ENCODE peak calls at places on chromosomes 13 and 19, in seven cellular contexts. G, O, V, C, A, E and M are unnamed samples.

GRCh38 chr13:99396446-99396845 is 89.2 kb upstream of the GPR183 start:
- DNase-seq in E (no peak), V (no peak), O (no peak), G (no peak), A (no peak), C (no peak), M (no peak)

GRCh38 chr19:45304141-45304926 is 18.3 kb downstream of the CKM start:
- DNase-seq in C (no peak), A (no peak), E (no peak), O (no peak), G (no peak), V (no peak), M (no peak)

GRCh38 chr13:99322297-99323103 is 15.3 kb upstream of the GPR183 start:
- DNase-seq in C (peak; percentile 25), V (no peak), O (no peak), G (no peak), E (no peak), A (peak; percentile 59), M (peak; percentile 77)

GRCh38 chr13:37918116-37919100 is 48.8 kb upstream of the TRPC4 start:
- DNase-seq in E (peak; percentile 3), C (no peak), G (no peak), O (peak; percentile 39), A (peak; percentile 8), V (no peak), M (no peak)

GRCh38 chr13:30119476-30119875 is 187.9 kb downstream of the KATNAL1 start:
- DNase-seq in A (peak; percentile 82), C (no peak), V (no peak), E (no peak), G (no peak), O (peak; percentile 77), M (no peak)

GRCh38 chr13:77537302-77537919 is 1.9 kb downstream of the SCEL start:
- DNase-seq in V (no peak), C (no peak), E (no peak), A (peak; percentile 83), G (no peak), O (no peak), M (no peak)

GRCh38 chr19:13099073-13099999 is 3.3 kb downstream of the LYL1 start:
- DNase-seq in C (peak; percentile 64), E (peak; percentile 65), A (no peak), O (no peak), G (peak; percentile 81), V (peak; percentile 83), M (no peak)

GRCh38 chr13:113029487-113030258 is 60.7 kb downstream of the MCF2L start:
- DNase-seq in E (peak; percentile 70), G (no peak), V (no peak), O (peak; percentile 60), A (peak; percentile 46), C (peak; percentile 34), M (no peak)

GRCh38 chr13:102968572-102969228 is 97.5 kb downstream of the SLC10A2 start:
- DNase-seq in V (no peak), C (no peak), E (no peak), G (no peak), A (no peak), O (no peak), M (no peak)

DNA sequence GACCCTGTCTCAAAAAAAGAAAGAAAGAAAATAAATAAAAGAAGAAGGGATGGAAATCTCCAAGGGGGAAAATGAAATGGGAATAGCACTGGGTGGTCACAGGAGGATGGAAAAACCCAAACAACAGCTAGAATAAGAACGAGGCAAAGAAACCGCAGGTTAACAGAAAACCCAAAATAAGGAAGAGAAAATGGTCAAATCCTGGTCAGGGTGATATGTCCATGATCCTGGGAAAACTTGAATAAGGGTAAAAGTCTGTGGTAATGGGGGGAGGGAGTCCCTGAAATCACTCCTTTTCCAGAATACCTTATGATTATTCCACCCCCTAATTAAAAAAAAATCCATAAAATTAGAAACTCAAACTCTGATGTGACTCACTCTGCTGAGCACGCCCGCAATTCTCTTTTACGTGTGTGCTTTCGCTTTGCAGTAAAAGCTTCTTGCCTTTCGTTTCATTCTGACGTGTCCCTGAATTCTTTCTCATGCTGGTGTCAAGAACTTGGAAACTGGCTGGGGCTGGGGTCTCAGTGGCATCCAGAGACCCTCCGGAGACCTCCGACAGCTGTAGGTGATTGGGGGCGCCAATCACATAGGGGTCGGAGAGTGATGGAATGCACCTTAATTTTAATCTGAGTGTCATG is 4.3 kb upstream of the NAXD start:
- DNase-seq in E (no peak), G (no peak), C (no peak), V (no peak), A (peak; percentile 23), O (peak; percentile 22), M (no peak)
- H3K4me3 ChIP-seq in E (no peak overlapping the region), G (no peak overlapping the region), C (no peak overlapping the region), V (no peak overlapping the region), A (peak overlapping the region; percentile 22), O (peak overlapping the region; percentile 22), M (no peak overlapping the region)

GRCh38 chr19:40803857-40804782 is 5.1 kb downstream of the EGLN2 start:
- DNase-seq in C (no peak), A (peak; percentile 10), V (peak; percentile 70), E (no peak), G (peak; percentile 76), O (no peak), M (no peak)
- TF ChIP-seq CTCF in C (no peak), A (no peak), V (no peak), E (no peak), G (no peak), O (no peak), M (no peak)

GRCh38 chr13:48097793-48098192 is 2.9 kb upstream of the MED4 start:
- DNase-seq in C (no peak), E (no peak), O (no peak), A (no peak), V (no peak), G (no peak), M (no peak)
- H3K4me3 ChIP-seq in C (no peak overlapping the region), E (no peak overlapping the region), O (no peak overlapping the region), A (no peak overlapping the region), V (no peak overlapping the region), G (no peak overlapping the region), M (no peak overlapping the region)

DNA sequence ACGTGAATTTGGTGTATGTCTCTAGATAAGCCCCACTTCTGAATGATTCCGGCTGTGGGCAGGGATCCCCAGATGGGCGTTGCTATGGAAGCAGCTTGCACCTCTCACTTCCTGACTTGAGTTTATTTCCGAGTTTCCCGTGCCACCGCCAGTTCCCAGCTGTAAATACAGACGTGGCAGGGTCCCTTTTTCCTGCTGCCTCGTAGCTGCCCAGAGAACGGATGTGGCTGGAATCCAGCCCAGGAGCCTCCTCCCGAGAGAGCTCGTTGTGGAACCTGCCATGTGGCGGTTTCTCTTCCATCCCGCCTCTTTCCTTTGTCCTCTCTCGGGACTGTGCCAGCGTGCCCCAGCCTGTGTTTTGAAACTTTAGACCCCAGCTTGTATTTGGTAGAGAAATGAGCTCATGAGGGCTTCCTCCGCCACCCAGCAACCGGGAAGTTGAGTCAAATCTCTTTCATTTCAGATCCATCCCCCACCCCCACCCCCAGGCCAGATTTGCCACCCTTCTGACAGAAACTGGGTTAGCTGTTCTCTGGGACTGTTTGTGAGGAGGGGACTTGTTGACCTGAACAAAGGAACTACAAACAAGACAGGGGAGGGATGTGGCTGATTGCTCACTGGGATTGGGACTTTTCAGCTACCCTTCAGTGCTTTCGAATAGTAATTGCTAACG is 96.6 kb downstream of the SIPA1L3 start:
- DNase-seq in O (peak; percentile 89), G (peak; percentile 70), V (peak; percentile 71), E (peak; percentile 85), C (peak; percentile 70), A (peak; percentile 94), M (peak; percentile 90)
- TF ChIP-seq CTCF in O (no peak), G (no peak), V (no peak), E (no peak), C (no peak), A (no peak), M (no peak)

DNA sequence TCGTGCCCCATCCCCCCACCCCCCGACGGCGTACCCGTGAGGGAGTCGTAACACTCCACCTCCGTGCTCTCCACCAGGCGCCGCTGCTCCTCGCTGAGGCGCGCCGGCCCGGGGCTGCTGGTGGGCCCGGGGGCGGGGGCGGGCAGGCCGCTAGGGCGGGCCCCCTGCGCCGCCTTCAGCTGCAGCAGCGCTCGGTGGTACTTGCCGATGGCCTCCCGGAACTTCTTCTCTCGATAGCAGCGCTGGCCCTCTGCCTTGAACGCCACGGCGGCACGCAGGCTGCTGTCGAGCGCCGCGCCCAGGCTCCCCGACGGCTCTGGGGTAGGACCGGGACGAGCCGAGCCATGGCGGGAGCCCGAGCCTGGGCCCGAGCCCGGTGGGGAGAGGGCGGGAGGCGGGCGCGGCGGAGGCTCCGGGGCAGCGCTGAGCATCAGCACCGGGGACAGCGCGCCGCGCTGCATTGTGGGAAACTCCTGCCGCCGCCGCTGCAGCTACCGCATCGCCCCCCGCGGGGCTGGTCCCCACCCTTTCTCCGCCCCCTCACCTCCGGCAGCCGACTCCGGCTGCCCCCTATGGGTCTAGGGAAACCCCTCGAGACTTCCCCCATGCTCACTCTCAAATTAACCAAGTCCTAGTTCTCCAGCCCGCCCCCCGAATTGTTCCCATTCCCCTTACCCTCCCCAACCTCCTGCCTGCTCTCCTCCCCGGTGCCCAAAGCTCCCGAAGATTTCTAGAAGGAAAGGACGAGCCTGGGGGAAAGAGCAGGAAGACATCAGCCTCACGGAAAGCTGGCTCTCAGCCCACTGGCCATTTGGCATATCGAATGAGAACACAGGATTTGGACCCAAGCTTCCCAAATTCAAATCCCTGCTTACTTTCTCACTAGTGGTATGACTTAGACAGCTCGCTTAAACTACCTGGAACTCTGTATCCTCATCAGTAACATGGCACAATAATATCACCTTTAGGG is at the start of gene TTC9B:
- DNase-seq in E (peak; percentile 93), A (no peak), C (peak; percentile 46), O (peak; percentile 42), V (no peak), G (no peak), M (no peak)
- H3K4me3 ChIP-seq in E (no peak within 1 kb of the TSS), A (peak within 1 kb of the TSS; percentile 68), C (no peak within 1 kb of the TSS), O (no peak within 1 kb of the TSS), V (no peak within 1 kb of the TSS), G (no peak within 1 kb of the TSS), M (no peak within 1 kb of the TSS)

DNA sequence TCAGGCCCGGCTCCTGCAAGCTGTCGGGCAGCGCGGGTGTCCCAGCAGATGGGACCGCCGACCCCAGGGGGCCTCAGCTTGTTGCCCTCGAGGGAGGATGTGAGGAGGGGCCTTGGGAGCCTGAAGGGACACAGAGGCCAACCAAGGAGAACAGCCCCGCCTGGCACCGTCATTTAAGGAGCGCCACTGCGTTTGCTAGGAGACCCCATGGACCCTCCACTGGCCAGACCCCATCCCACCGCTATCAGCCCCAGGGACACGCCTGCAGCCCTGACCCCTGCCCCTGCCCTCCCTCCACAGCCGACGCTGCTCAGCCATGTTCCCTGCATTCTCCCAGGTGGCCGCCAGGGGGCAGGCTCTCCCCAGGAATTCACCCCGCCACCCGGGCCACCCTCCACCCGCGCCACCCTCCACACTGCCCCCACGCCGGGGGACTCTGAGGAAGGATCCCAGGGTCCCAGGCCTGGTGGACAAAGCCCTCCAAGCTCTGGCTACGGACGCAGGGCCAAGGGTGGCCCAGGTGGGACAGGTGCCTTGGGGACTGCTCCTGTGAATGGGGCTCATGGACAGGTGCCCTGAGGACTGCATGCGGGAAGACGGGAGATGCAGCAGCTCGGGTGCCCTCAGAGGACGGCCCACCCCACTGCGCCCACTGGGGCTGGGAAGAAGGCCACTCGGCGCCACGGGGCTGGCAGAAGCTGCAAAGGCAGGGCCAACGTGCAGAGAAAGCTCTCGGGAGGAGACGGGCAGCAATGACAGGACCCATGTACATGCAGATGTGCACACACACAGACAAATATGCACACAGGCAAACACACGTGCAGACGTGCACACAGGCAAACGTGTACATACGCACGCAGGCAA is 34.4 kb downstream of the PIP5K1C start:
- DNase-seq in O (peak; percentile 43), A (peak; percentile 26), G (peak; percentile 67), E (peak; percentile 66), V (peak; percentile 69), C (peak; percentile 68), M (no peak)
- TF ChIP-seq CTCF in O (peak; percentile 95), A (peak; percentile 83), G (peak; percentile 87), E (peak; percentile 96), V (peak; percentile 98), C (peak; percentile 95), M (peak; percentile 88)

GRCh38 chr19:18320865-18321728 is 1.8 kb downstream of the LSM4 start:
- DNase-seq in E (no peak), O (no peak), C (no peak), V (no peak), G (no peak), A (no peak), M (no peak)
- H3K4me3 ChIP-seq in E (peak overlapping the region; percentile 73), O (peak overlapping the region; percentile 70), C (no peak overlapping the region), V (no peak overlapping the region), G (no peak overlapping the region), A (peak overlapping the region; percentile 97), M (no peak overlapping the region)